ENCODE peak calls at places on chromosomes 5 and 9, in five cellular contexts. V, P, B, Q and J are unnamed samples.
A peak's percentile ranks its signal among the peaks of the same experiment; 100 is the strongest.

GRCh38 chr5:108101816-108102215 is 280.1 kb downstream of the FBXL17 start:
- DNase-seq in V (no peak), P (no peak), B (no peak), Q (no peak), J (no peak)

GRCh38 chr5:130992095-130992494 is 173.0 kb downstream of the HINT1 start:
- DNase-seq in V (no peak), P (no peak), B (no peak), Q (no peak), J (no peak)

GRCh38 chr9:80285325-80285724 is 713.6 kb downstream of the TLE4 start:
- DNase-seq in V (no peak), P (peak; percentile 7), B (no peak), Q (peak; percentile 7), J (no peak)

GRCh38 chr5:154355141-154355611 is 90.6 kb upstream of the SAP30L start:
- DNase-seq in V (no peak), P (no peak), B (no peak), Q (no peak), J (no peak)

GRCh38 chr5:132591140-132591539 is 34.4 kb downstream of the RAD50 start:
- DNase-seq in V (no peak), P (no peak), B (no peak), Q (peak; percentile 38), J (no peak)

GRCh38 chr9:82721596-82721995 is 341.3 kb downstream of the RASEF start:
- DNase-seq in V (no peak), P (no peak), B (no peak), Q (no peak), J (no peak)

GRCh38 chr5:157520911-157521703 is 54.5 kb downstream of the ADAM19 start:
- DNase-seq in V (no peak), P (no peak), B (no peak), Q (peak; percentile 76), J (peak; percentile 33)

GRCh38 chr5:111755264-111755941 is 1.6 kb downstream of the NREP start:
- DNase-seq in V (no peak), P (no peak), B (no peak), Q (no peak), J (no peak)

GRCh38 chr5:1000329-1000728 is 8.3 kb upstream of the NKD2 start:
- DNase-seq in V (no peak), P (no peak), B (no peak), Q (no peak), J (peak; percentile 0)

GRCh38 chr9:95450171-95451107 is 66.3 kb downstream of the PTCH1 start:
- DNase-seq in V (no peak), P (no peak), B (no peak), Q (no peak), J (no peak)

GRCh38 chr9:69412741-69413150 is 87.7 kb downstream of the ENTREP1 start:
- DNase-seq in V (no peak), P (no peak), B (no peak), Q (peak; percentile 52), J (no peak)

GRCh38 chr5:13591621-13592020 is 352.9 kb downstream of the DNAH5 start:
- DNase-seq in V (no peak), P (no peak), B (no peak), Q (peak; percentile 93), J (no peak)

GRCh38 chr5:72005676-72006075 is 101.6 kb upstream of the MAP1B start:
- DNase-seq in V (no peak), P (no peak), B (no peak), Q (no peak), J (no peak)

GRCh38 chr9:97075289-97075870 is 36.4 kb upstream of the CTSV start:
- DNase-seq in V (no peak), P (no peak), B (no peak), Q (no peak), J (no peak)

GRCh38 chr5:153632748-153633290 is 142.3 kb downstream of the GRIA1 start:
- DNase-seq in V (no peak), P (no peak), B (no peak), Q (peak; percentile 22), J (no peak)

GRCh38 chr9:128916204-128916603 is 4.6 kb upstream of the PHYHD1 start:
- DNase-seq in V (no peak), P (no peak), B (no peak), Q (no peak), J (no peak)

GRCh38 chr9:113558632-113559502 is 95.3 kb downstream of the RGS3 start:
- DNase-seq in V (no peak), P (no peak), B (no peak), Q (peak; percentile 82), J (peak; percentile 77)

GRCh38 chr9:1619915-1620705 is 395.0 kb upstream of the SMARCA2 start:
- DNase-seq in V (no peak), P (no peak), B (no peak), Q (no peak), J (no peak)

GRCh38 chr9:135804588-135805421 is 102.5 kb downstream of the CAMSAP1 start:
- DNase-seq in V (no peak), P (no peak), B (no peak), Q (peak; percentile 52), J (no peak)

GRCh38 chr5:135708481-135708880 is 126.0 kb upstream of the SLC25A48 start:
- DNase-seq in V (no peak), P (no peak), B (no peak), Q (no peak), J (no peak)

GRCh38 chr5:181191526-181192336 is 13.3 kb downstream of the TRIM7 start:
- DNase-seq in V (peak; percentile 95), P (peak; percentile 95), B (peak; percentile 93), Q (peak; percentile 94), J (peak; percentile 76)

GRCh38 chr9:112820886-112821285 is 69.8 kb downstream of the SLC46A2 start:
- DNase-seq in V (no peak), P (no peak), B (no peak), Q (peak; percentile 78), J (no peak)

GRCh38 chr5:180138976-180139730 is 67.6 kb upstream of the RNF130 start:
- DNase-seq in V (no peak), P (no peak), B (no peak), Q (no peak), J (no peak)

GRCh38 chr5:141488591-141489478 is at the start of gene PCDHGC5:
- DNase-seq in V (no peak), P (no peak), B (no peak), Q (peak; percentile 87), J (no peak)

GRCh38 chr5:119878712-119879111 is 249.4 kb downstream of the FAM170A start:
- DNase-seq in V (no peak), P (no peak), B (no peak), Q (no peak), J (no peak)

GRCh38 chr5:125597338-125597737 is 825.9 kb upstream of the GRAMD2B start:
- DNase-seq in V (no peak), P (no peak), B (no peak), Q (peak; percentile 74), J (no peak)

GRCh38 chr5:5418764-5419163 is 3.7 kb upstream of the ICE1 start:
- DNase-seq in V (no peak), P (no peak), B (no peak), Q (no peak), J (no peak)

GRCh38 chr9:130387905-130388304 is 56.9 kb upstream of the ASS1 start:
- DNase-seq in V (no peak), P (no peak), B (no peak), Q (no peak), J (no peak)

GRCh38 chr5:91386120-91386519 is 3.0 kb upstream of the ARRDC3 start:
- DNase-seq in V (no peak), P (no peak), B (no peak), Q (peak; percentile 30), J (no peak)
- H3K27ac ChIP-seq in V (no peak overlapping the region), P (no peak overlapping the region), B (no peak overlapping the region), Q (no peak overlapping the region), J (no peak overlapping the region)

GRCh38 chr5:75552764-75553163 is 41.1 kb downstream of the POLK start:
- DNase-seq in V (no peak), P (no peak), B (no peak), Q (no peak), J (no peak)

GRCh38 chr5:75553358-75553757 is 41.7 kb downstream of the POLK start:
- DNase-seq in V (no peak), P (no peak), B (no peak), Q (no peak), J (no peak)

GRCh38 chr5:75558972-75559632 is 47.4 kb downstream of the POLK start:
- DNase-seq in V (no peak), P (no peak), B (no peak), Q (no peak), J (no peak)

DNA sequence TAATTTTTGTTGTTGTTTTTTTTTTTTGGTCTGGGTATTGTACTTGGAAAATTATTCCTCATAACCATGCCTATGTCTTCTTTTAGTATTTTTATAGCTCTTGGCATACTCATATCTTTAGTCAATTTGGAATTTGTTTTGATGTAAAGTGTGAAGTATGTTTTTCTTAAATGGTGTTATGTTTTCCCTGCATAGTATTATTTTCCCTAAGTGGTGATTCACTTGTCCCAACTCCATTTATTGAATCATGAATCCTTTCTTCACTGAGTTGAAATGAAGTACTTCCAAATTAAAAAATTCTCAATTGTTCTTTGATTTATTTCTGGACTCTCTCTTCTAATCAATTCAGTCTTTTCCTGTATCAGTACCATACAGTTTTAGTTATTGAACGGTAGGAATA is 46.5 kb downstream of the POLK start:
- DNase-seq in V (no peak), P (no peak), B (no peak), Q (no peak), J (no peak)
- H3K36me3 ChIP-seq in V (peaks cover 8% of the 10 kb centered on the region), P (peaks cover 63% of the 10 kb centered on the region), B (peaks cover 5% of the 10 kb centered on the region), Q (peaks cover 8% of the 10 kb centered on the region), J (peaks cover 16% of the 10 kb centered on the region)

GRCh38 chr5:79705632-79706031 is 16.0 kb downstream of the CMYA5 start:
- DNase-seq in V (no peak), P (no peak), B (no peak), Q (no peak), J (no peak)

GRCh38 chr5:79702606-79703380 is 13.2 kb downstream of the CMYA5 start:
- DNase-seq in V (peak; percentile 1), P (no peak), B (no peak), Q (no peak), J (no peak)

GRCh38 chr5:79704553-79704952 is 14.9 kb downstream of the CMYA5 start:
- DNase-seq in V (no peak), P (no peak), B (no peak), Q (no peak), J (no peak)

GRCh38 chr5:79699766-79700400 is 10.2 kb downstream of the CMYA5 start:
- DNase-seq in V (no peak), P (no peak), B (no peak), Q (no peak), J (no peak)

DNA sequence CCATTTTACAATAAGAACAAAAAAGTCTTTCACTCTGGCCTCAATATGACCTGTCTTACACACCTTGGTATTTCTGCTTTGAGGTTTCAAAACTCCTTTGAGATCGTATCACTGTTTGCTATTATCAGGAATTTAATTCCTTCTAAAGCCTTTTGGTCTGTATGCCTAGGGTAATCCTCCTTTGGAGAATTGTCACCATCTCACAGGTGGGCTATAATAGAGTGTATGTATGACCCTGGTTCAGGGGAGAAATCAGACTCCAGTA is 13.7 kb downstream of the CMYA5 start:
- DNase-seq in V (no peak), P (no peak), B (no peak), Q (no peak), J (no peak)
- H3K4me1 ChIP-seq in V (no peaks in the 10 kb centered on the region), P (no peaks in the 10 kb centered on the region), B (no peaks in the 10 kb centered on the region), Q (peaks cover 2% of the 10 kb centered on the region), J (no peaks in the 10 kb centered on the region)

DNA sequence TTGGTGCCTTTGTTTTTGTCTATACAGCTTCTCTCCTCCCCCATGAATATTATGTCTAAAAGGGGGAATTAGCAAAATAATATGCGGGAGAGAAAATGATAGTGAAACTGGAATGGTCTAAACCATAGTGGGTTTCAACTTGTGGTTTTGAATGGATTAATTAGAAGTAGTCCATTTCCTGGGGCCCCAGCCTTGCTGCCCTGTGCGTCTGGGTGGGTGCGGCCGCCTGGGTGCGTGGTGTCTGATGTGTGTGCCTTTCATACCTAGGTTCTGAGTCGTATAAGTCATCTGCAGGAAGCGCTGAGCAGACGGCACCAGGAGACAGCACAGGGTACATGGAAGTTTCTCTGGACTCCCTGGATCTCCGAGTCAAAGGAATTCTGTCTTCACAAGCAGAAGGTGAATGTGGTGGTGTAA is 120.0 kb upstream of the CACNA1B start:
- DNase-seq in V (peak; percentile 38), P (no peak), B (no peak), Q (peak; percentile 86), J (no peak)
- H3K27ac ChIP-seq in V (no peak overlapping the region), P (no peak overlapping the region), B (no peak overlapping the region), Q (peak overlapping the region; percentile 10), J (no peak overlapping the region)